ENCODE peak calls at places on chromosomes 2 and 18, in seven cellular contexts. P, A, I, W, S, Q and Z are unnamed samples.

GRCh38 chr2:53040536-53041229 is 726.9 kb upstream of the CHAC2 start:
- DNase-seq in P (peak), W (no peak), Q (no peak), S (no peak), I (no peak), A (no peak), Z (no peak)

GRCh38 chr2:9908639-9909038 is 42.9 kb upstream of the GRHL1 start:
- DNase-seq in Q (no peak), S (no peak), P (no peak), I (peak), A (no peak), W (no peak), Z (no peak)

GRCh38 chr18:6150481-6150880 is 255.2 kb upstream of the TMEM200C start:
- DNase-seq in S (no peak), P (no peak), W (no peak), I (no peak), Q (no peak), A (no peak), Z (no peak)

GRCh38 chr2:224999784-225000183 is 42.5 kb downstream of the DOCK10 start:
- DNase-seq in I (no peak), A (no peak), W (no peak), S (no peak), P (no peak), Q (no peak), Z (no peak)

GRCh38 chr2:19746137-19746585 is 155.6 kb downstream of the TTC32 start:
- DNase-seq in A (no peak), S (no peak), W (no peak), Q (no peak), I (no peak), P (no peak), Z (no peak)

GRCh38 chr2:95346738-95347671 is 49.9 kb downstream of the KCNIP3 start:
- DNase-seq in A (no peak), Q (peak), W (peak), S (peak), I (no peak), P (peak), Z (peak)

GRCh38 chr2:58387701-58388100 is 146.6 kb upstream of the FANCL start:
- DNase-seq in W (no peak), P (no peak), Q (no peak), S (no peak), A (no peak), I (peak), Z (no peak)

GRCh38 chr2:236988690-236989639 is 96.7 kb upstream of the COPS8 start:
- DNase-seq in S (peak), W (peak), P (no peak), A (no peak), I (peak), Q (no peak), Z (peak)

GRCh38 chr2:109208071-109208950 is 79.3 kb downstream of the SH3RF3 start:
- DNase-seq in P (peak), W (no peak), Q (no peak), S (no peak), A (peak), I (no peak), Z (no peak)
- TF ChIP-seq CTCF in P (peak), W (no peak), Q (peak), S (no peak), A (no peak), I (no peak), Z (no peak)

GRCh38 chr2:525611-526010 is 151.6 kb downstream of the TMEM18 start:
- DNase-seq in W (no peak), P (no peak), A (no peak), I (no peak), S (no peak), Q (no peak), Z (no peak)

GRCh38 chr2:529425-529824 is 147.8 kb downstream of the TMEM18 start:
- DNase-seq in P (peak), S (no peak), A (no peak), I (peak), Q (no peak), W (no peak), Z (peak)

GRCh38 chr2:527581-527980 is 149.6 kb downstream of the TMEM18 start:
- DNase-seq in W (no peak), S (peak), P (peak), I (no peak), A (no peak), Q (no peak), Z (no peak)

GRCh38 chr2:526918-527317 is 150.3 kb downstream of the TMEM18 start:
- DNase-seq in Q (no peak), S (no peak), A (no peak), W (no peak), P (no peak), I (no peak), Z (no peak)

GRCh38 chr2:529852-530251 is 147.4 kb downstream of the TMEM18 start:
- DNase-seq in P (no peak), W (no peak), A (no peak), I (no peak), Q (no peak), S (no peak), Z (no peak)
- TF ChIP-seq CTCF in P (no peak), W (no peak), A (no peak), I (no peak), Q (no peak), S (no peak), Z (no peak)

GRCh38 chr2:49154891-49155290 is 576 bp upstream of the FSHR start:
- DNase-seq in A (no peak), S (no peak), P (no peak), I (no peak), W (no peak), Q (no peak), Z (no peak)

GRCh38 chr2:49152824-49153223 is 1.5 kb downstream of the FSHR start:
- DNase-seq in P (no peak), Q (no peak), W (no peak), A (no peak), S (no peak), I (no peak), Z (no peak)

GRCh38 chr2:49153231-49153630 is 1.1 kb downstream of the FSHR start:
- DNase-seq in W (no peak), S (no peak), P (no peak), I (no peak), A (no peak), Q (no peak), Z (no peak)

DNA sequence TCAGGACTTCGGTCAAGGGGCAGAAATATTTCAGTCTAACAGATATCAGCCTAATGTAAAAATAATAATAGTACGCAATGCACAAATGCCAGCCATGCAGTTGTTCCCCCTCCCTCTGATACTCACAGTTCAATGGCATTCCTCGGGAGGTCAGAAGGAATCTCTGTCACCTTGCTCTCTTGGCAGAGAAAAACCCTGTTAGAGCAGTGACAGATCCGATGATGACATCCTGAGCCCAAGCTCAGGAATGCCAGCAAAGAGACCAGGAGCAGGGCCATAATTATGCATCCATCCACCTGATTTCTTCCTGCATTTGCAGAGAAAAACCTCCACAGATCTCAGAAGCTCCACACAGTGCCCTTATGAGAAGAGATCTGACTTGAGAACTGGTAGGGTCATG is at the start of gene FSHR:
- DNase-seq in S (no peak), I (no peak), W (no peak), P (peak), A (no peak), Q (no peak), Z (no peak)
- TF ChIP-seq CTCF in S (no peak), I (no peak), W (no peak), P (no peak), A (no peak), Q (no peak), Z (no peak)

DNA sequence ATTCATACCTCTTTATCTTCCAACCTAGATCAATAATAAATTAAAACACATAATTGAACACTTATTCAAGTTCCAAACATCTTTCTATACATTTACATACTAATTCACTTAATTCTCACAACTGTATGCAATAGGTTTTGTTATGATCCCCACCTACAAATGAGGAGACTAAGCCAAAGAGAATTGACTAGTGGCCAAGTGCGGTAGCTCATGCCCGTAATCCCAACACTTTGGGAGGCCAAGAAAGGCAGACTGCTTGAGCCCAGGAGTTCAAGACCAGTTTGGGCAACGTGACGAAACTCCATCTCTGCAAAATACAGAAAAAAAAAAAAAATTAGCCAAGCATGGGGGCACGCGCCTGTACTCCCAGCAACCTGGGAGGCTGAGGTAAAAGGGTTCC is 36.8 kb downstream of the KCNG3 start:
- DNase-seq in Q (no peak), S (no peak), I (no peak), A (no peak), P (peak), W (no peak), Z (no peak)
- TF ChIP-seq CTCF in Q (no peak), S (no peak), I (no peak), A (peak), P (peak), W (no peak), Z (no peak)

GRCh38 chr2:192398236-192398635 is 203.5 kb upstream of the TMEFF2 start:
- DNase-seq in A (no peak), S (no peak), P (no peak), I (no peak), Q (no peak), W (no peak), Z (no peak)

GRCh38 chr2:192390401-192390800 is 195.7 kb upstream of the TMEFF2 start:
- DNase-seq in A (no peak), Q (no peak), S (no peak), W (no peak), P (no peak), I (peak), Z (no peak)

GRCh38 chr2:192394605-192395004 is 199.9 kb upstream of the TMEFF2 start:
- DNase-seq in I (no peak), S (no peak), Q (no peak), A (no peak), P (no peak), W (no peak), Z (no peak)
- TF ChIP-seq CTCF in I (no peak), S (no peak), Q (no peak), A (no peak), P (no peak), W (no peak), Z (no peak)

GRCh38 chr2:120472891-120473309 is 127.0 kb downstream of the INHBB start:
- DNase-seq in Q (no peak), P (no peak), I (peak), S (no peak), A (no peak), W (no peak), Z (no peak)
- TF ChIP-seq CTCF in Q (no peak), P (no peak), I (no peak), S (no peak), A (no peak), W (no peak), Z (no peak)

GRCh38 chr18:47191956-47192355 is 15.8 kb upstream of the IER3IP1 start:
- DNase-seq in W (no peak), S (no peak), I (peak), P (no peak), Q (no peak), A (no peak), Z (no peak)
- TF ChIP-seq CTCF in W (no peak), S (no peak), I (peak), P (peak), Q (peak), A (no peak), Z (no peak)

DNA sequence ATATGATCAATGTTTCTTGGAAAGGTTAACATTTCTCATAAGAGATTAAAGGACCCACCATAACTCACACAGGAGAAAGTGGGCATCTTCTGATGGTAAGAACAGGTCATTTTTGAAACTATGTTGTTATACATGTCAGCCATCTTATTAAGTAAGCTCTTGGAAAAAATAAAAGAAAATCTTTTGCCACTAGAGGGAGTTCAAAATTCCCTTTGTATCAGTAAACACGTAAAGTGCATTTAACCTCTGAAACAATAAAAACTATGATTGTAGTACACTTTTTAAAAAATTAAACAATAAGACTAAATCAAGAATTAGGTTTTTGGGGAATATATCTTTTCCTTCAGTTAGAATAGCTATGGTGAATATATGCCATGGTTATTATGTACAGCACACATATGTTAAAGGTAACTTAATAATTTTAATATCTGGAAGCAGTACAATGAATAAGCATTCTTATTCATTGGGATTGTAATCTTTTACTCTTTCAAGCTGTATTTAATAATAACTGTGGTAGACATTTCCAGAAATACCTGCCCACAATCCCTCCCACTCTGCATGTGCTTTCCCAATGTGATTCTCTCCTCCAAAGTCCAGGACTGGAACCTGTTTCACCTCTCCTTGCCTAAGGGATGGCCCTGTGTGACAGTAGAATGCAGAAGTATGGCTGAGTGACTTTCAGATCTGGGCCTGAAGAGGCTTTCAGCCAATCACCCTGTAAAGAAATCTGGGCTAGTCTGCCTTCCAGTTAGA is 64.2 kb downstream of the RBMS1 start:
- DNase-seq in I (peak), A (no peak), W (no peak), Q (peak), P (peak), S (no peak), Z (no peak)
- TF ChIP-seq CTCF in I (peak), A (peak), W (peak), Q (peak), P (no peak), S (peak), Z (peak)

GRCh38 chr2:191298306-191298705 is 53.1 kb downstream of the MYO1B start:
- DNase-seq in P (no peak), I (no peak), S (no peak), Q (no peak), A (no peak), W (no peak), Z (no peak)
- TF ChIP-seq CTCF in P (no peak), I (no peak), S (no peak), Q (no peak), A (no peak), W (no peak), Z (no peak)